ENCODE peak calls at places on chromosomes 3 and 15, in nine cellular contexts. H is endothelial cell; K is AG04450; V is heart left ventricle; J is NCI-H748 treated with DMSO at 0.1 percent for 48 hours; B is NCI-H1092 treated with DMSO at 0.1 percent for 48 hours; T is left lung; P is stimulated activated CD4-positive, alpha-beta T cell treated with anti-CD3 and anti-CD28 coated beads, Interleukin-2, amount 100 ng/mL, for 48 hours; Y is activated T-cell treated with anti-CD3 and anti-CD28 coated beads, Interleukin-2, amount 50 U/mL, for 48 hours. F is an unnamed sample.

GRCh38 chr3:172626241-172626640 is 84.6 kb downstream of the NCEH1 start:
- DNase-seq in H (no peak), J (no peak), B (no peak), V (no peak), Y (no peak), K (no peak), T (no peak), P (no peak), F (no peak)

GRCh38 chr3:102235679-102236078 is 199.1 kb upstream of the ZPLD1 start:
- DNase-seq in T (no peak), H (no peak), P (peak; percentile 28), Y (peak; percentile 40), B (no peak), V (no peak), J (peak; percentile 44), K (no peak), F (peak; percentile 38)

GRCh38 chr3:111277226-111277625 is 205.6 kb downstream of the NECTIN3 start:
- DNase-seq in B (no peak), V (no peak), Y (no peak), P (no peak), J (no peak), K (peak; percentile 29), T (no peak), H (no peak), F (no peak)

GRCh38 chr3:120450261-120450913 is 405 bp downstream of the FSTL1 start:
- DNase-seq in T (peak; percentile 83), J (no peak), Y (peak; percentile 30), B (no peak), V (peak; percentile 52), K (no peak), P (peak; percentile 4), H (peak; percentile 69), F (no peak)

GRCh38 chr15:99719096-99719541 is 14.1 kb downstream of the LYSMD4 start:
- DNase-seq in B (no peak), K (peak; percentile 51), P (no peak), J (no peak), Y (no peak), V (no peak), T (no peak), H (no peak), F (no peak)

GRCh38 chr3:105093371-105093770 is 273.3 kb upstream of the ALCAM start:
- DNase-seq in J (no peak), P (no peak), H (no peak), B (no peak), T (no peak), Y (no peak), K (no peak), V (no peak), F (no peak)

GRCh38 chr3:129796146-129796545 is 97.4 kb downstream of the TMCC1 start:
- DNase-seq in P (no peak), Y (no peak), J (no peak), V (no peak), K (no peak), H (no peak), B (no peak), T (no peak), F (no peak)

GRCh38 chr3:10837849-10838248 is 21.8 kb downstream of the SLC6A11 start:
- DNase-seq in T (no peak), Y (no peak), H (no peak), K (no peak), B (no peak), P (no peak), V (no peak), J (no peak), F (no peak)

GRCh38 chr15:50256188-50257041 is 9.1 kb downstream of the HDC start:
- DNase-seq in V (no peak), T (no peak), P (no peak), H (no peak), J (no peak), K (peak; percentile 37), Y (no peak), B (no peak), F (no peak)

GRCh38 chr15:77247116-77247515 is 172.8 kb downstream of the PEAK1 start:
- DNase-seq in P (no peak), V (no peak), B (no peak), T (no peak), J (no peak), Y (no peak), H (no peak), K (no peak), F (no peak)

GRCh38 chr3:31456373-31456772 is 76.4 kb upstream of the STT3B start:
- DNase-seq in Y (no peak), K (no peak), P (no peak), B (no peak), H (no peak), T (peak; percentile 37), V (no peak), J (no peak), F (no peak)

GRCh38 chr3:19967812-19968211 is 20.9 kb downstream of the RAB5A start:
- DNase-seq in H (no peak), T (no peak), Y (no peak), P (no peak), J (no peak), V (no peak), B (no peak), K (no peak), F (no peak)

GRCh38 chr15:57827021-57827420 is 120.5 kb downstream of the POLR2M start:
- DNase-seq in B (no peak), Y (no peak), T (no peak), P (no peak), H (no peak), J (no peak), K (no peak), V (no peak), F (no peak)

GRCh38 chr15:58547628-58548307 is 116.0 kb downstream of the LIPC start:
- DNase-seq in H (no peak), Y (no peak), B (no peak), J (no peak), K (no peak), P (no peak), V (no peak), T (no peak), F (no peak)

F was measured in H9.